ENCODE peak calls at places on chromosome 10, in ten cellular contexts. A, T, O, J, R, B, G, I, H and C are unnamed samples.

GRCh38 chr10:24904830-24905229 is 47.6 kb downstream of the PRTFDC1 start:
- DNase-seq in R (no peak), B (no peak), I (no peak), A (no peak), G (no peak), O (no peak), J (no peak), H (peak; percentile 88), T (peak; percentile 54), C (no peak)

GRCh38 chr10:70974351-70974901 is 86.1 kb upstream of the PCBD1 start:
- DNase-seq in R (no peak), B (no peak), J (no peak), G (no peak), T (no peak), O (no peak), I (peak; percentile 30), A (no peak), H (no peak), C (no peak)

GRCh38 chr10:85542149-85542548 is 824.4 kb downstream of the GRID1 start:
- DNase-seq in I (no peak), O (no peak), T (no peak), J (no peak), A (no peak), G (no peak), R (no peak), H (no peak), B (no peak), C (no peak)

GRCh38 chr10:71484352-71484751 is 87.6 kb downstream of the CDH23 start:
- DNase-seq in G (no peak), O (no peak), B (no peak), R (no peak), H (no peak), T (no peak), J (no peak), I (no peak), A (no peak), C (no peak)

GRCh38 chr10:43809211-43809930 is 160.7 kb upstream of the ZNF32 start:
- DNase-seq in O (no peak), B (no peak), R (no peak), A (no peak), T (no peak), H (no peak), J (no peak), G (no peak), I (no peak), C (no peak)

GRCh38 chr10:96765406-96766240 is 45.3 kb upstream of the PIK3AP1 start:
- DNase-seq in R (peak; percentile 35), G (no peak), J (peak; percentile 44), H (peak; percentile 87), I (peak; percentile 78), B (peak; percentile 83), A (peak; percentile 83), O (peak; percentile 90), T (peak; percentile 89), C (peak; percentile 83)

GRCh38 chr10:50991496-50992355 is 82.6 kb upstream of the PRKG1 start:
- DNase-seq in T (peak; percentile 73), H (peak; percentile 27), O (no peak), R (peak; percentile 49), A (peak; percentile 65), I (peak; percentile 64), J (no peak), G (no peak), B (no peak), C (peak; percentile 35)

GRCh38 chr10:10811562-10811961 is 206.1 kb upstream of the CELF2 start:
- DNase-seq in A (no peak), B (no peak), R (no peak), T (no peak), O (no peak), J (no peak), H (no peak), G (no peak), I (no peak), C (no peak)

GRCh38 chr10:61899045-61899444 is 2.5 kb upstream of the ARID5B start:
- DNase-seq in A (no peak), G (no peak), J (peak; percentile 89), T (no peak), B (no peak), H (peak; percentile 18), I (peak; percentile 33), R (no peak), O (peak; percentile 50), C (no peak)

GRCh38 chr10:20228748-20229147 is 412.5 kb downstream of the PLXDC2 start:
- DNase-seq in H (no peak), J (no peak), T (no peak), R (no peak), A (no peak), O (no peak), B (no peak), G (no peak), I (no peak), C (no peak)

GRCh38 chr10:116748041-116748440 is 5.7 kb upstream of the HSPA12A start:
- DNase-seq in H (peak; percentile 75), G (no peak), R (no peak), I (no peak), A (no peak), B (peak; percentile 27), O (no peak), J (no peak), T (peak; percentile 38), C (no peak)

GRCh38 chr10:111739160-111739712 is 444.3 kb downstream of the GPAM start:
- DNase-seq in B (no peak), J (no peak), A (no peak), H (no peak), T (no peak), I (no peak), O (no peak), G (no peak), R (no peak), C (no peak)

GRCh38 chr10:92242910-92243671 is 47.8 kb downstream of the CPEB3 start:
- DNase-seq in B (peak; percentile 60), A (peak; percentile 85), T (peak; percentile 76), H (peak; percentile 84), I (peak; percentile 74), O (peak; percentile 77), J (peak; percentile 73), R (peak; percentile 38), G (no peak), C (peak; percentile 52)

GRCh38 chr10:16832351-16833080 is 15.3 kb upstream of the RSU1 start:
- DNase-seq in G (no peak), J (peak; percentile 97), O (no peak), A (peak; percentile 76), T (peak; percentile 72), R (no peak), H (peak; percentile 49), I (no peak), B (no peak), C (no peak)

DNA sequence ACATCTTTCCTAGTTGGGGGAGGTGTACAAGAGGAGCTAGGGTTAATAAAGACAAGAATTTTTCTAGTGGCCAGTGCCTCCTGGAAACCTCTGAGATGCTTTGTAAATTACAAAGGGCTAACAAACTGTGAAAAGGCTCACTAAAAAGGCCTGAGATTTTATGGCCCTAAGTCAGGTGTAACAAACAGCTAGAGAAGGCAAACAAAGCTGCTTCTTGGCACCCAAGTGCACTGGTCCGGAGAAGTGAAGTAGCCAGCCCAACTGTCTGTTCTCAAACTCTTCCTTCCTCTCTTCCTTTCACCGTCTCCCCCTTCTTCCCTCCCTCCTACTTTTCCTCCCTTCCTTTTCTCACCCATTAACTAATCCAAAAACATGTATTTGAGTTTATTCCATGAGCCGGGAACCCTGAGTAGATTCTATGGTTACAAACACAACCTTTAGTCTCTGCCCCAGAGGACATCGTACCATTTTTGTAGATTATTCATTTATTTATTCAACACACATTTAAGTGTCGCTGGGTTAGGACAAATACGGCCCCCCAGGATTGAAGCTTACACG is 143.4 kb upstream of the PCGF5 start:
- DNase-seq in R (no peak), H (peak; percentile 18), T (no peak), B (no peak), A (peak; percentile 39), J (no peak), G (no peak), I (no peak), O (no peak), C (no peak)
- H3K4me3 ChIP-seq in R (no peak overlapping the region), H (no peak overlapping the region), T (no peak overlapping the region), B (no peak overlapping the region), A (no peak overlapping the region), J (no peak overlapping the region), G (no peak overlapping the region), I (no peak overlapping the region), O (no peak overlapping the region), C (no peak overlapping the region)

GRCh38 chr10:45377321-45377720 is 3.3 kb downstream of the ALOX5 start:
- DNase-seq in G (no peak), J (no peak), I (no peak), A (no peak), R (no peak), B (no peak), O (no peak), T (no peak), H (no peak), C (no peak)
- H3K4me1 ChIP-seq in G (peaks cover 16% of the 10 kb centered on the region), J (no peaks in the 10 kb centered on the region), I (peaks cover 2% of the 10 kb centered on the region), A (peaks cover 28% of the 10 kb centered on the region), R (peaks cover 8% of the 10 kb centered on the region), B (peaks cover 4% of the 10 kb centered on the region), O (peaks cover 38% of the 10 kb centered on the region), T (no peaks in the 10 kb centered on the region), H (no peaks in the 10 kb centered on the region), C (peaks cover 9% of the 10 kb centered on the region)

GRCh38 chr10:110353244-110354119 is 48.8 kb upstream of the SMNDC1 start:
- DNase-seq in R (no peak), I (no peak), O (peak; percentile 14), A (no peak), B (peak; percentile 66), H (no peak), J (peak; percentile 44), T (no peak), G (no peak), C (no peak)
- H3K4me3 ChIP-seq in R (no peak overlapping the region), I (peak overlapping the region; percentile 9), O (no peak overlapping the region), A (no peak overlapping the region), B (no peak overlapping the region), H (no peak overlapping the region), J (no peak overlapping the region), T (no peak overlapping the region), G (no peak overlapping the region), C (no peak overlapping the region)

GRCh38 chr10:114963908-114964307 is 25.9 kb downstream of the TRUB1 start:
- DNase-seq in B (no peak), A (no peak), O (no peak), R (no peak), T (no peak), G (no peak), I (no peak), J (no peak), H (no peak), C (no peak)
- H3K4me1 ChIP-seq in B (no peaks in the 10 kb centered on the region), A (peaks cover 6% of the 10 kb centered on the region), O (no peaks in the 10 kb centered on the region), R (peaks cover 1% of the 10 kb centered on the region), T (no peaks in the 10 kb centered on the region), G (no peaks in the 10 kb centered on the region), I (no peaks in the 10 kb centered on the region), J (no peaks in the 10 kb centered on the region), H (no peaks in the 10 kb centered on the region), C (no peaks in the 10 kb centered on the region)